ENCODE peak calls at places on chromosome X, in seven cellular contexts. One of them, this sample, is unnamed. For H3K4me1 and H3K9me3, the result is how much of the 10 kb centered on the place peaks cover.

GRCh38 chrX:15505104-15505503 is 4.5 kb downstream of the BMX start:
- DNase-seq in CD8-positive, alpha-beta memory T cell: no peak
- DNase-seq in left lung: no peak
- DNase-seq in A549: no peak
- DNase-seq in lower lobe of right lung: no peak
- DNase-seq in IMR-90: no peak
- DNase-seq in left ventricle myocardium inferior: no peak
- DNase-seq in this sample: no peak

GRCh38 chrX:2500091-2500680 is 590 bp downstream of the DHRSX start:
- DNase-seq in CD8-positive, alpha-beta memory T cell: peak
- DNase-seq in left lung: peak
- DNase-seq in A549: peak
- DNase-seq in lower lobe of right lung: peak
- DNase-seq in IMR-90: peak
- DNase-seq in left ventricle myocardium inferior: peak
- DNase-seq in this sample: no peak

GRCh38 chrX:76279007-76279406 is 106.1 kb downstream of the PBDC1 start:
- DNase-seq in CD8-positive, alpha-beta memory T cell: peak
- DNase-seq in left lung: no peak
- DNase-seq in A549: peak
- DNase-seq in lower lobe of right lung: no peak
- DNase-seq in IMR-90: peak
- DNase-seq in left ventricle myocardium inferior: peak
- DNase-seq in this sample: peak

GRCh38 chrX:70336767-70337166 is 46.9 kb downstream of the KIF4A start:
- DNase-seq in CD8-positive, alpha-beta memory T cell: no peak
- DNase-seq in left lung: no peak
- DNase-seq in A549: no peak
- DNase-seq in lower lobe of right lung: no peak
- DNase-seq in IMR-90: no peak
- DNase-seq in left ventricle myocardium inferior: no peak
- DNase-seq in this sample: no peak

GRCh38 chrX:71154641-71155040 is 10.0 kb downstream of the NLGN3 start:
- DNase-seq in CD8-positive, alpha-beta memory T cell: no peak
- DNase-seq in left lung: no peak
- DNase-seq in A549: no peak
- DNase-seq in lower lobe of right lung: no peak
- DNase-seq in IMR-90: no peak
- DNase-seq in left ventricle myocardium inferior: no peak
- DNase-seq in this sample: no peak

GRCh38 chrX:40096395-40097091 is 1.2 kb downstream of the BCOR start:
- DNase-seq in CD8-positive, alpha-beta memory T cell: peak
- DNase-seq in left lung: peak
- DNase-seq in A549: no peak
- DNase-seq in lower lobe of right lung: peak
- DNase-seq in IMR-90: peak
- DNase-seq in left ventricle myocardium inferior: peak
- DNase-seq in this sample: peak

GRCh38 chrX:54452920-54453319 is 12.7 kb downstream of the TSR2 start:
- DNase-seq in CD8-positive, alpha-beta memory T cell: no peak
- DNase-seq in left lung: no peak
- DNase-seq in A549: peak
- DNase-seq in lower lobe of right lung: no peak
- DNase-seq in IMR-90: peak
- DNase-seq in left ventricle myocardium inferior: no peak
- DNase-seq in this sample: no peak

GRCh38 chrX:76987381-76987780 is 459.8 kb upstream of the FGF16 start:
- DNase-seq in CD8-positive, alpha-beta memory T cell: no peak
- DNase-seq in left lung: no peak
- DNase-seq in A549: no peak
- DNase-seq in lower lobe of right lung: no peak
- DNase-seq in IMR-90: no peak
- DNase-seq in left ventricle myocardium inferior: no peak
- DNase-seq in this sample: no peak

GRCh38 chrX:8815460-8816065 is 14.4 kb upstream of the FAM9A start:
- DNase-seq in CD8-positive, alpha-beta memory T cell: no peak
- DNase-seq in left lung: no peak
- DNase-seq in A549: peak
- DNase-seq in lower lobe of right lung: no peak
- DNase-seq in IMR-90: peak
- DNase-seq in left ventricle myocardium inferior: no peak
- DNase-seq in this sample: peak

GRCh38 chrX:11499076-11500044 is 166.4 kb downstream of the ARHGAP6 start:
- DNase-seq in CD8-positive, alpha-beta memory T cell: no peak
- DNase-seq in left lung: no peak
- DNase-seq in A549: no peak
- DNase-seq in lower lobe of right lung: no peak
- DNase-seq in IMR-90: peak
- DNase-seq in left ventricle myocardium inferior: no peak
- DNase-seq in this sample: no peak

GRCh38 chrX:37685452-37686347 is at the start of gene XK:
- DNase-seq in CD8-positive, alpha-beta memory T cell: peak
- DNase-seq in left lung: peak
- DNase-seq in A549: peak
- DNase-seq in lower lobe of right lung: peak
- DNase-seq in IMR-90: no peak
- DNase-seq in left ventricle myocardium inferior: peak
- DNase-seq in this sample: peak

GRCh38 chrX:15366507-15367352 is 17.5 kb downstream of the VEGFD start:
- DNase-seq in CD8-positive, alpha-beta memory T cell: no peak
- DNase-seq in left lung: no peak
- DNase-seq in A549: no peak
- DNase-seq in lower lobe of right lung: no peak
- DNase-seq in IMR-90: no peak
- DNase-seq in left ventricle myocardium inferior: no peak
- DNase-seq in this sample: no peak

GRCh38 chrX:71621644-71622346 is 3.5 kb upstream of the CXCR3 start:
- DNase-seq in CD8-positive, alpha-beta memory T cell: no peak
- DNase-seq in left lung: no peak
- DNase-seq in A549: no peak
- DNase-seq in lower lobe of right lung: no peak
- DNase-seq in IMR-90: peak
- DNase-seq in left ventricle myocardium inferior: no peak
- DNase-seq in this sample: no peak

GRCh38 chrX:39677987-39678840 is 419.5 kb downstream of the BCOR start:
- DNase-seq in CD8-positive, alpha-beta memory T cell: no peak
- DNase-seq in left lung: no peak
- DNase-seq in A549: no peak
- DNase-seq in lower lobe of right lung: no peak
- DNase-seq in IMR-90: no peak
- DNase-seq in left ventricle myocardium inferior: peak
- DNase-seq in this sample: no peak

GRCh38 chrX:15310117-15310516 is 5.3 kb downstream of the ASB11 start:
- DNase-seq in CD8-positive, alpha-beta memory T cell: no peak
- DNase-seq in left lung: peak
- DNase-seq in A549: peak
- DNase-seq in lower lobe of right lung: no peak
- DNase-seq in IMR-90: peak
- DNase-seq in left ventricle myocardium inferior: no peak
- DNase-seq in this sample: no peak

GRCh38 chrX:55796496-55796895 is 78.9 kb downstream of the RRAGB start:
- DNase-seq in CD8-positive, alpha-beta memory T cell: no peak
- DNase-seq in left lung: no peak
- DNase-seq in A549: no peak
- DNase-seq in lower lobe of right lung: no peak
- DNase-seq in IMR-90: no peak
- DNase-seq in left ventricle myocardium inferior: no peak
- DNase-seq in this sample: no peak

GRCh38 chrX:46152756-46153155 is 392.5 kb downstream of the ZNF674 start:
- DNase-seq in CD8-positive, alpha-beta memory T cell: no peak
- DNase-seq in left lung: no peak
- DNase-seq in A549: no peak
- DNase-seq in lower lobe of right lung: no peak
- DNase-seq in IMR-90: no peak
- DNase-seq in left ventricle myocardium inferior: no peak
- DNase-seq in this sample: no peak

GRCh38 chrX:104659037-104659744 is 93.2 kb downstream of the IL1RAPL2 start:
- DNase-seq in CD8-positive, alpha-beta memory T cell: no peak
- DNase-seq in left lung: no peak
- DNase-seq in A549: no peak
- DNase-seq in lower lobe of right lung: no peak
- DNase-seq in IMR-90: no peak
- DNase-seq in left ventricle myocardium inferior: peak
- DNase-seq in this sample: no peak

GRCh38 chrX:149259241-149259640 is 245.9 kb downstream of the IDS start:
- DNase-seq in CD8-positive, alpha-beta memory T cell: no peak
- DNase-seq in left lung: no peak
- DNase-seq in A549: no peak
- DNase-seq in lower lobe of right lung: no peak
- DNase-seq in IMR-90: no peak
- DNase-seq in left ventricle myocardium inferior: no peak
- DNase-seq in this sample: no peak

GRCh38 chrX:53321216-53321942 is 40.0 kb upstream of the IQSEC2 start:
- DNase-seq in CD8-positive, alpha-beta memory T cell: peak
- DNase-seq in left lung: no peak
- DNase-seq in A549: no peak
- DNase-seq in lower lobe of right lung: peak
- DNase-seq in IMR-90: no peak
- DNase-seq in left ventricle myocardium inferior: no peak
- DNase-seq in this sample: no peak

GRCh38 chrX:119466970-119467369 is 1.3 kb upstream of the SLC25A5 start:
- DNase-seq in CD8-positive, alpha-beta memory T cell: no peak
- DNase-seq in left lung: no peak
- DNase-seq in A549: no peak
- DNase-seq in lower lobe of right lung: no peak
- DNase-seq in IMR-90: no peak
- DNase-seq in left ventricle myocardium inferior: no peak
- DNase-seq in this sample: no peak
- H3K4me1 ChIP-seq in CD8-positive, alpha-beta memory T cell: under half
- H3K4me1 ChIP-seq in left lung: under half
- H3K4me1 ChIP-seq in A549: under half
- H3K4me1 ChIP-seq in lower lobe of right lung: under half
- H3K4me1 ChIP-seq in IMR-90: under half
- H3K4me1 ChIP-seq in left ventricle myocardium inferior: under half
- H3K4me1 ChIP-seq in this sample: under half

DNA sequence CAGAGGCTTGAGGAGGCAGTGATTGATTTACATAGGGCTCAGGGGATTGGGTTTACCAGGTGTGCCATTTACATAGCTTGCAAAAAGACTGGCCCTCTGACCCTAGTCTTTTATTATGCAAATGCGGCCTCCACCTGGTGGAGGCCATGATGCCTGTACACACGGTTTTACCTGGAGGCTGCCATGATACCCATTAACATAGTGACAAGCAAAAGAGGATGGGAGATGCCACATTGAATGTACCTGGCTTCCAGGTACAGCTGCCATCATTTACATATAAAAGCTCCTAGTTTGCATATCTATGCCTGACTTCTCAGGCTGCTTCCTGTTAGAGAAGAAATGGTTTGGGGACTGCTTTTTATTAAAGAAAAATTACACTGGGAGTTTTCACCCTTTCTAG is 72.0 kb downstream of the NEXMIF start:
- DNase-seq in CD8-positive, alpha-beta memory T cell: no peak
- DNase-seq in left lung: no peak
- DNase-seq in A549: no peak
- DNase-seq in lower lobe of right lung: no peak
- DNase-seq in IMR-90: no peak
- DNase-seq in left ventricle myocardium inferior: no peak
- DNase-seq in this sample: no peak
- H3K9me3 ChIP-seq in CD8-positive, alpha-beta memory T cell: under half
- H3K9me3 ChIP-seq in left lung: under half
- H3K9me3 ChIP-seq in A549: under half
- H3K9me3 ChIP-seq in lower lobe of right lung: under half
- H3K9me3 ChIP-seq in IMR-90: under half
- H3K9me3 ChIP-seq in left ventricle myocardium inferior: half or more
- H3K9me3 ChIP-seq in this sample: under half

DNA sequence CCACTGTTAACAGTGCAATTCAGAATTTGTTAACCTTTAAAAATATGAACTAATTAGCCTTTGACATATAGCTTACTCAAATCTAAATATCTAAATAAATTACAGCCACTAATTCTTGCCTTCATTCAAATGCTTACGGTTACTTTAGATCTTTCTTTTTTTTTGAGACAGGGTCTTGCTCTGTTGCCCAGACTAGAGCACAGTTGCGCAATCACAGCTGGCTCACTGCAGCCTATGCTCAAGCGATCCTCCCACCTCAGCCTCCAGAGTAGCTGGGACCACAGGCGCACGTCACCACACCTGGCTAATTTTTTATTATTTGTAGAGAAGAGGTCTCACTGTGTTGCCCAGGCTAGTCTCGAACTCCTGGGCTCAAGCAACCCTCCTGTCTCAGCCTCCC is 31.0 kb downstream of the CLDN2 start:
- DNase-seq in CD8-positive, alpha-beta memory T cell: no peak
- DNase-seq in left lung: no peak
- DNase-seq in A549: no peak
- DNase-seq in lower lobe of right lung: no peak
- DNase-seq in IMR-90: no peak
- DNase-seq in left ventricle myocardium inferior: no peak
- DNase-seq in this sample: no peak
- H3K4me1 ChIP-seq in CD8-positive, alpha-beta memory T cell: under half
- H3K4me1 ChIP-seq in left lung: under half
- H3K4me1 ChIP-seq in A549: half or more
- H3K4me1 ChIP-seq in lower lobe of right lung: under half
- H3K4me1 ChIP-seq in IMR-90: under half
- H3K4me1 ChIP-seq in left ventricle myocardium inferior: under half
- H3K4me1 ChIP-seq in this sample: under half

GRCh38 chrX:1222511-1223252 is 10.2 kb upstream of the CRLF2 start:
- DNase-seq in CD8-positive, alpha-beta memory T cell: no peak
- DNase-seq in left lung: no peak
- DNase-seq in A549: peak
- DNase-seq in lower lobe of right lung: no peak
- DNase-seq in IMR-90: no peak
- DNase-seq in left ventricle myocardium inferior: no peak
- DNase-seq in this sample: no peak

GRCh38 chrX:1224954-1225353 is 12.5 kb upstream of the CRLF2 start:
- DNase-seq in CD8-positive, alpha-beta memory T cell: no peak
- DNase-seq in left lung: no peak
- DNase-seq in A549: no peak
- DNase-seq in lower lobe of right lung: no peak
- DNase-seq in IMR-90: no peak
- DNase-seq in left ventricle myocardium inferior: no peak
- DNase-seq in this sample: no peak

GRCh38 chrX:1223253-1223621 is 10.8 kb upstream of the CRLF2 start:
- DNase-seq in CD8-positive, alpha-beta memory T cell: no peak
- DNase-seq in left lung: no peak
- DNase-seq in A549: no peak
- DNase-seq in lower lobe of right lung: no peak
- DNase-seq in IMR-90: no peak
- DNase-seq in left ventricle myocardium inferior: no peak
- DNase-seq in this sample: no peak

GRCh38 chrX:1226249-1226648 is 13.8 kb upstream of the CRLF2 start:
- DNase-seq in CD8-positive, alpha-beta memory T cell: no peak
- DNase-seq in left lung: no peak
- DNase-seq in A549: no peak
- DNase-seq in lower lobe of right lung: no peak
- DNase-seq in IMR-90: no peak
- DNase-seq in left ventricle myocardium inferior: no peak
- DNase-seq in this sample: no peak

DNA sequence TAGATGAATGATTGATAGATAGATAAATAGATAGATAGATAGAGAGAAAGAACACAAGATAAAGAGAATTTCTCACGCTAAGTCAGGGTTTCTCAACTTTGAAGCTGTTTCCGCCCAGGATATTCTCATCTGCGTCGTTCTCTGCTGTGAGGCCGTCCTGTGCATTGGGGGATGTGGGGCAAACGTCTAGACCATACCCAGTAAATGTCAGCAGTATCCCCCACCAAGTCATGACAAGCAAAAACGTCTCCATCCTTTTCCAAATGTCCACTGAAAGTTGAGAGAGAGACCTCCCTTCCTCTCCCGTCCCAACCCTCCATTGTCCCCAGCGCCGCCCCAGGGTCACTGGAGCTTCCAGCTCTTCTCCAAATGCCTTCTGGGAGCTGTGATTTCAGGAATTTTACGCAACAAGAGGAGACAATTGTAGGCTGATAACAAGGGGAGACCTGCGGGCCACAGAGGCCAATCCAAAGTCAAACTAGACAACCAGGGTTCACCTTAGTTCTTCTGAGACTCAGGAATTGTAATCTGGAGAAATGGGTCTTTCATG is 8.9 kb upstream of the CRLF2 start:
- DNase-seq in CD8-positive, alpha-beta memory T cell: no peak
- DNase-seq in left lung: no peak
- DNase-seq in A549: no peak
- DNase-seq in lower lobe of right lung: no peak
- DNase-seq in IMR-90: no peak
- DNase-seq in left ventricle myocardium inferior: no peak
- DNase-seq in this sample: no peak
- H3K9me3 ChIP-seq in CD8-positive, alpha-beta memory T cell: under half
- H3K9me3 ChIP-seq in left lung: under half
- H3K9me3 ChIP-seq in A549: under half
- H3K9me3 ChIP-seq in lower lobe of right lung: under half
- H3K9me3 ChIP-seq in IMR-90: under half
- H3K9me3 ChIP-seq in left ventricle myocardium inferior: under half
- H3K9me3 ChIP-seq in this sample: under half